ENCODE peak calls at places on chromosomes 7 and 10, in five cellular contexts. J is right atrium auricular region, H is heart left ventricle, W is ovary, A is DMS53. E is an unnamed sample.

GRCh38 chr7:41403291-41403690 is 299.6 kb downstream of the INHBA start:
- DNase-seq in J (no peak), H (no peak), W (no peak), A (no peak), E (no peak)

GRCh38 chr10:71795248-71795647 is 21.9 kb upstream of the VSIR start:
- DNase-seq in J (no peak), H (no peak), W (no peak), A (no peak), E (no peak)

GRCh38 chr7:19754521-19755116 is 18.8 kb downstream of the TMEM196 start:
- DNase-seq in J (no peak), H (no peak), W (no peak), A (peak), E (no peak)

GRCh38 chr7:155361947-155362346 is 64.3 kb downstream of the INSIG1 start:
- DNase-seq in J (no peak), H (no peak), W (no peak), A (no peak), E (no peak)

GRCh38 chr10:102704915-102705314 is 9.3 kb downstream of the ARL3 start:
- DNase-seq in J (no peak), H (no peak), W (no peak), A (no peak), E (no peak)

GRCh38 chr10:1715821-1716220 is 21.5 kb downstream of the ADARB2 start:
- DNase-seq in J (no peak), H (no peak), W (no peak), A (peak), E (no peak)

GRCh38 chr10:101995451-101996063 is 60.4 kb downstream of the ARMH3 start:
- DNase-seq in J (no peak), H (no peak), W (no peak), A (peak), E (no peak)

GRCh38 chr10:117256910-117257309 is 16.0 kb downstream of the SLC18A2 start:
- DNase-seq in J (no peak), H (no peak), W (no peak), A (no peak), E (no peak)

GRCh38 chr7:505171-505570 is 14.5 kb downstream of the PDGFA start:
- DNase-seq in J (no peak), H (no peak), W (peak), A (no peak), E (no peak)

GRCh38 chr7:41891967-41892755 is 189.3 kb upstream of the INHBA start:
- DNase-seq in J (no peak), H (no peak), W (no peak), A (no peak), E (no peak)

GRCh38 chr10:63430091-63430998 is 35.4 kb downstream of the JMJD1C start:
- DNase-seq in J (no peak), H (no peak), W (no peak), A (peak), E (peak)

E was measured in pulmonary artery endothelial cell.